ENCODE peak calls at places on chromosomes 5 and 9, in five cellular contexts. One of them, this sample, is unnamed.

GRCh38 chr5:100902406-100903035 is 561 bp downstream of the ST8SIA4 start:
- DNase-seq in erythroblast: peak; percentile 40
- DNase-seq in suprapubic skin: no peak
- DNase-seq in esophagus muscularis mucosa: no peak
- DNase-seq in spleen: peak; percentile 73
- DNase-seq in this sample: no peak

GRCh38 chr9:5790923-5791322 is 42.0 kb downstream of the ERMP1 start:
- DNase-seq in esophagus muscularis mucosa: no peak
- DNase-seq in erythroblast: no peak
- DNase-seq in suprapubic skin: no peak
- DNase-seq in spleen: no peak
- DNase-seq in this sample: no peak

GRCh38 chr9:16964228-16964627 is 93.8 kb upstream of the BNC2 start:
- DNase-seq in esophagus muscularis mucosa: no peak
- DNase-seq in suprapubic skin: no peak
- DNase-seq in erythroblast: no peak
- DNase-seq in spleen: no peak
- DNase-seq in this sample: no peak

GRCh38 chr5:94240616-94241287 is 377.7 kb downstream of the KIAA0825 start:
- DNase-seq in spleen: no peak
- DNase-seq in esophagus muscularis mucosa: no peak
- DNase-seq in suprapubic skin: no peak
- DNase-seq in erythroblast: no peak
- DNase-seq in this sample: no peak

GRCh38 chr9:134571946-134572914 is 69.4 kb upstream of the COL5A1 start:
- DNase-seq in esophagus muscularis mucosa: peak; percentile 79
- DNase-seq in spleen: no peak
- DNase-seq in erythroblast: peak; percentile 23
- DNase-seq in suprapubic skin: peak; percentile 72
- DNase-seq in this sample: no peak

GRCh38 chr5:153562189-153562588 is 71.7 kb downstream of the GRIA1 start:
- DNase-seq in erythroblast: no peak
- DNase-seq in esophagus muscularis mucosa: no peak
- DNase-seq in suprapubic skin: no peak
- DNase-seq in spleen: no peak
- DNase-seq in this sample: no peak

GRCh38 chr5:149264432-149265069 is 7.1 kb upstream of the AFAP1L1 start:
- DNase-seq in esophagus muscularis mucosa: no peak
- DNase-seq in suprapubic skin: no peak
- DNase-seq in spleen: no peak
- DNase-seq in erythroblast: no peak
- DNase-seq in this sample: peak; percentile 25

GRCh38 chr9:107737987-107738743 is 248.6 kb upstream of the KLF4 start:
- DNase-seq in esophagus muscularis mucosa: no peak
- DNase-seq in spleen: no peak
- DNase-seq in suprapubic skin: peak; percentile 92
- DNase-seq in erythroblast: no peak
- DNase-seq in this sample: peak; percentile 27

GRCh38 chr9:127122176-127123151 is at the start of gene ANGPTL2:
- DNase-seq in suprapubic skin: peak; percentile 91
- DNase-seq in esophagus muscularis mucosa: peak; percentile 95
- DNase-seq in spleen: peak; percentile 92
- DNase-seq in erythroblast: no peak
- DNase-seq in this sample: peak; percentile 93
- TF ChIP-seq POLR2A in suprapubic skin: no peak
- TF ChIP-seq POLR2A in esophagus muscularis mucosa: no peak
- TF ChIP-seq POLR2A in spleen: peak; percentile 85
- TF ChIP-seq POLR2A in erythroblast: no peak
- TF ChIP-seq POLR2A in this sample: no peak

GRCh38 chr5:44645502-44645901 is 163.2 kb upstream of the MRPS30 start:
- DNase-seq in spleen: no peak
- DNase-seq in erythroblast: no peak
- DNase-seq in suprapubic skin: no peak
- DNase-seq in esophagus muscularis mucosa: no peak
- DNase-seq in this sample: no peak
- TF ChIP-seq POLR2A in spleen: no peak
- TF ChIP-seq POLR2A in erythroblast: no peak
- TF ChIP-seq POLR2A in suprapubic skin: no peak
- TF ChIP-seq POLR2A in esophagus muscularis mucosa: no peak
- TF ChIP-seq POLR2A in this sample: no peak

GRCh38 chr5:119452373-119453044 is at the start of gene HSD17B4:
- DNase-seq in spleen: peak; percentile 97
- DNase-seq in esophagus muscularis mucosa: peak; percentile 96
- DNase-seq in suprapubic skin: peak; percentile 96
- DNase-seq in erythroblast: peak; percentile 94
- DNase-seq in this sample: peak; percentile 95
- TF ChIP-seq POLR2A in spleen: peak; percentile 57
- TF ChIP-seq POLR2A in esophagus muscularis mucosa: peak; percentile 21
- TF ChIP-seq POLR2A in suprapubic skin: no peak
- TF ChIP-seq POLR2A in erythroblast: peak; percentile 73
- TF ChIP-seq POLR2A in this sample: peak; percentile 64

GRCh38 chr5:38601133-38601842 is 44.8 kb upstream of the LIFR start:
- DNase-seq in erythroblast: no peak
- DNase-seq in spleen: no peak
- DNase-seq in esophagus muscularis mucosa: no peak
- DNase-seq in suprapubic skin: no peak
- DNase-seq in this sample: no peak

GRCh38 chr5:38601843-38602424 is 45.5 kb upstream of the LIFR start:
- DNase-seq in esophagus muscularis mucosa: no peak
- DNase-seq in suprapubic skin: no peak
- DNase-seq in spleen: no peak
- DNase-seq in erythroblast: no peak
- DNase-seq in this sample: no peak

GRCh38 chr5:38600334-38601045 is 44.0 kb upstream of the LIFR start:
- DNase-seq in suprapubic skin: no peak
- DNase-seq in esophagus muscularis mucosa: no peak
- DNase-seq in spleen: no peak
- DNase-seq in erythroblast: no peak
- DNase-seq in this sample: no peak

GRCh38 chr5:38603691-38604090 is 47.2 kb upstream of the LIFR start:
- DNase-seq in spleen: no peak
- DNase-seq in esophagus muscularis mucosa: no peak
- DNase-seq in suprapubic skin: no peak
- DNase-seq in erythroblast: no peak
- DNase-seq in this sample: no peak

DNA sequence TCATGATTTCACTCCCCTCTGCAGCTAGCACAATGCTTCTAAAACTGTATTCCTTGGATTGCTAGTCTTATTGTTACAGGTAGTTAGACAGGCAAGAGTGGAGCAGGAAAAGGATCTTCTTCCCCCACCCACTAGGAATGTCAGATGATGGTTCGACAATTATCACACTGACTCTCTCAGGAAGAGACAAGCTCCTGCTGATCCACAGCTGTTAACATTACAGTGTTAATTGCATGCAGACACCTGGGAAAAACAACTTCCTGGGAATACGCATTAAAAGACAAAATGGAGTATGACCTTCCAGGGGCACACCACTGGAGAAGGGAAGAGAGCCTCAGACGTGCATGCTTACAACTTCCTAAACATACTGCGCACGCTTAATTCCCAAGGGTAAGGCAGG is 46.2 kb upstream of the LIFR start:
- DNase-seq in suprapubic skin: no peak
- DNase-seq in erythroblast: no peak
- DNase-seq in esophagus muscularis mucosa: no peak
- DNase-seq in spleen: no peak
- DNase-seq in this sample: no peak
- TF ChIP-seq POLR2A in suprapubic skin: no peak
- TF ChIP-seq POLR2A in erythroblast: no peak
- TF ChIP-seq POLR2A in esophagus muscularis mucosa: no peak
- TF ChIP-seq POLR2A in spleen: no peak
- TF ChIP-seq POLR2A in this sample: no peak

DNA sequence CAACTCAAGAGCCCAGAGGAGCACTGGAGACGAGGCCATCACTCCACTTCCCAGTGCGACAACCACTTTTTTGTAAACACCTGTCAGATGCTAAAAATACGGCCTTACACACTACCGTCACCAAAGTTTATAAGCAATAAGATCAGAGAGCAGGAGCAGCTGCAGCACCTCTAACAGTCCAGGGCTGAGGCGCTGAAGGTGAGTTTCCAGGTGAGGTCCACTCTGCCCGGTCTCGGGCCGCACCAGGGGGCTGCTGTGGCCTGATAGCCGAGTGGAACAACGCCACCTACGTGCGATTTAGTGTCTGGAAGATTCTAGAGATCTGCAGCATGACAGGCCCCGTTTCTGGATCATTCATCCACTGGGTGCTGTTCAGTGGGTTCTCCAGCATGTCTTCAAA is 25.8 kb upstream of the CAMSAP1 start:
- DNase-seq in erythroblast: no peak
- DNase-seq in spleen: no peak
- DNase-seq in suprapubic skin: no peak
- DNase-seq in esophagus muscularis mucosa: no peak
- DNase-seq in this sample: no peak
- TF ChIP-seq POLR2A in erythroblast: peak; percentile 20
- TF ChIP-seq POLR2A in spleen: no peak
- TF ChIP-seq POLR2A in suprapubic skin: no peak
- TF ChIP-seq POLR2A in esophagus muscularis mucosa: no peak
- TF ChIP-seq POLR2A in this sample: no peak

DNA sequence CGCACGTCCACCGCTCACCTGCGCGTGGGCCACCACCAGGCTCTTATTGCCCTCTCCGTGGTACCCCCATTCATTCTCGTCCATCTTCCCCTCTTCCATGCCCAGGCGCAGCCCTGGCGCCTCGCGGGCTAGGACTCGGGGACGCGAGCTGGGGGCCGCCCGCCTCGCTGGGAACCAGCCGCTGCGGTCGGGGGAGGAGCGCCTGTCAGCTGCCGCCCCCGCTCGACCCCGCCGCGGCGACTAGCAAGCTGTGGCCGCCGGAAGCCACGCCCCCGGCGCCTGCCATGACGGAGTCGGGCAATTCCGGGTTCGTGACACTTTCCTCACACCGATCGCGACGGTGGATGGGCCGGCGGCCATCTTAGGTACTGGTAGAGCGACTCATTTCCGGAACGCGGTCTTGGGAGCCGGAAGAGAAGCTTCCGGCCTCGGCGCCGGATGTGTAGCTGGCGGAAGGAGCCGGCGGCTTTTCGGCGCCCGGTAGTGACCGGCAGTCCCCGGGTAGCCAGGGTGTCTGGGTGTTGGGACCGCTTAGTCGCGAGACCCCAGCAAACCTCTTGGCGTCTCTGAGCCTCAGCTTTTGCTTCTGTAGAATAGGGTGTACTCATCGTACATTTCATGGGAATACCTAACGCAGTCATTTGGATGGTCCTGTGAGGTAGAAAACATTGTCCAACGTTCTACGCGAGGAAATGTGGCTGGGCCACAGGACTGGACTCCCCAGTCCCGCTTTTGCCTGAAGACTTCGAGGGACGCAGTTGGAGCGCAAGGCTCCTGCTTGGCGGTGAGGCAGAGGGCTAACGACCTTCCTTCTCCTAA is at the start of gene IPPK:
- DNase-seq in suprapubic skin: peak; percentile 99
- DNase-seq in spleen: peak; percentile 99
- DNase-seq in esophagus muscularis mucosa: peak; percentile 99
- DNase-seq in erythroblast: peak; percentile 99
- DNase-seq in this sample: peak; percentile 99
- TF ChIP-seq POLR2A in suprapubic skin: peak; percentile 22
- TF ChIP-seq POLR2A in spleen: peak; percentile 48
- TF ChIP-seq POLR2A in esophagus muscularis mucosa: peak; percentile 46
- TF ChIP-seq POLR2A in erythroblast: peak; percentile 97
- TF ChIP-seq POLR2A in this sample: no peak

This sample was measured in thyroid gland.